ENCODE peak calls at places on chromosomes 7 and 10, in six cellular contexts. A is natural killer cell; C is GM20000; N is mucosa of descending colon; E is GM12865; Y is CD4-positive, alpha-beta T cell. B is an unnamed sample.

GRCh38 chr10:71396714-71397339 is at the start of gene CDH23:
- DNase-seq in N (peak), A (no peak), E (no peak), Y (no peak), C (peak), B (no peak)

GRCh38 chr10:26430641-26431163 is 7.4 kb upstream of the APBB1IP start:
- DNase-seq in E (peak), A (no peak), C (peak), N (no peak), Y (no peak), B (no peak)

GRCh38 chr10:62461120-62461519 is 87.0 kb downstream of the ZNF365 start:
- DNase-seq in Y (no peak), E (no peak), C (no peak), A (no peak), N (no peak), B (no peak)

GRCh38 chr10:121998462-121998861 is 9.5 kb downstream of the TACC2 start:
- DNase-seq in C (no peak), N (no peak), Y (no peak), E (no peak), A (no peak), B (no peak)

GRCh38 chr10:129933456-129934092 is 30.5 kb downstream of the EBF3 start:
- DNase-seq in E (no peak), Y (no peak), N (no peak), A (no peak), C (no peak), B (no peak)

GRCh38 chr10:21526184-21526951 is 886 bp upstream of the SKIDA1 start:
- DNase-seq in C (peak), N (peak), Y (peak), A (peak), E (peak), B (peak)

GRCh38 chr10:4693967-4694366 is 132.0 kb upstream of the AKR1E2 start:
- DNase-seq in Y (no peak), E (no peak), N (no peak), A (no peak), C (no peak), B (no peak)

GRCh38 chr10:28180654-28181053 is 122.2 kb downstream of the MPP7 start:
- DNase-seq in N (no peak), E (no peak), C (no peak), Y (no peak), A (no peak), B (no peak)

GRCh38 chr10:44333511-44333910 is 51.4 kb downstream of the CXCL12 start:
- DNase-seq in E (no peak), C (no peak), Y (no peak), A (no peak), N (no peak), B (no peak)

GRCh38 chr10:58930497-58930896 is 245.9 kb upstream of the PHYHIPL start:
- DNase-seq in N (no peak), A (no peak), E (no peak), Y (no peak), C (no peak), B (no peak)

GRCh38 chr7:73715648-73716317 is 3.7 kb downstream of the STX1A start:
- DNase-seq in C (no peak), N (no peak), E (no peak), Y (no peak), A (no peak), B (no peak)

GRCh38 chr10:31549936-31550335 is 230.9 kb downstream of the ZEB1 start:
- DNase-seq in C (no peak), Y (no peak), E (no peak), A (no peak), N (no peak), B (no peak)

GRCh38 chr7:116230191-116231005 is 20.1 kb downstream of the TES start:
- DNase-seq in Y (no peak), A (no peak), N (no peak), C (no peak), E (peak), B (no peak)

GRCh38 chr10:75202321-75203096 is 8.1 kb upstream of the VDAC2 start:
- DNase-seq in N (peak), E (no peak), C (no peak), Y (no peak), A (no peak), B (no peak)

GRCh38 chr7:66558660-66559465 is 69.8 kb upstream of the KCTD7 start:
- DNase-seq in N (no peak), E (no peak), Y (no peak), A (no peak), C (no peak), B (no peak)

GRCh38 chr10:47259521-47259920 is 40.5 kb upstream of the GDF10 start:
- DNase-seq in Y (peak), E (no peak), A (no peak), N (no peak), C (no peak), B (no peak)

GRCh38 chr7:69256634-69257081 is 341.6 kb upstream of the AUTS2 start:
- DNase-seq in A (no peak), N (peak), Y (no peak), E (no peak), C (no peak), B (no peak)

GRCh38 chr7:85162743-85163142 is 24.1 kb downstream of the SEMA3D start:
- DNase-seq in N (no peak), C (no peak), Y (no peak), E (no peak), A (no peak), B (no peak)

GRCh38 chr7:23721456-23721855 is 11.4 kb downstream of the STK31 start:
- DNase-seq in Y (no peak), N (no peak), E (no peak), A (no peak), C (no peak), B (no peak)

GRCh38 chr7:91875851-91876250 is 4.7 kb downstream of the MTERF1 start:
- DNase-seq in C (no peak), N (no peak), Y (no peak), A (no peak), E (no peak), B (no peak)

GRCh38 chr7:91880413-91881241 is at the start of gene MTERF1:
- DNase-seq in Y (peak), C (peak), N (peak), E (peak), A (peak), B (peak)

GRCh38 chr7:91872928-91873327 is 7.6 kb downstream of the MTERF1 start:
- DNase-seq in E (no peak), C (no peak), N (no peak), A (no peak), Y (no peak), B (no peak)

GRCh38 chr7:91880016-91880412 is 488 bp downstream of the MTERF1 start:
- DNase-seq in Y (no peak), A (no peak), N (no peak), E (no peak), C (no peak), B (no peak)

GRCh38 chr7:91876391-91877133 is 3.9 kb downstream of the MTERF1 start:
- DNase-seq in A (no peak), E (no peak), C (no peak), N (no peak), Y (no peak), B (no peak)
- TF ChIP-seq CTCF in A (no peak), E (no peak), C (no peak), N (no peak), Y (no peak), B (peak)

GRCh38 chr10:125820705-125821104 is 2.4 kb downstream of the UROS start:
- DNase-seq in C (peak), N (no peak), E (peak), Y (no peak), A (no peak), B (no peak)

GRCh38 chr10:125823663-125824251 is 411 bp downstream of the BCCIP start:
- DNase-seq in A (no peak), C (no peak), E (peak), Y (no peak), N (peak), B (no peak)

GRCh38 chr10:125824736-125825135 is 1.4 kb downstream of the BCCIP start:
- DNase-seq in Y (no peak), A (no peak), E (no peak), N (no peak), C (no peak), B (no peak)

GRCh38 chr10:125827133-125827532 is 3.8 kb downstream of the BCCIP start:
- DNase-seq in C (no peak), E (no peak), N (no peak), A (no peak), Y (no peak), B (no peak)

GRCh38 chr10:125822878-125823662 is at the start of the genes BCCIP and UROS:
- DNase-seq in A (peak), E (peak), N (peak), C (peak), Y (peak), B (peak)
- TF ChIP-seq CTCF in A (no peak), E (no peak), N (no peak), C (no peak), Y (no peak), B (no peak)

GRCh38 chr10:92119340-92119739 is 171.5 kb downstream of the CPEB3 start:
- DNase-seq in E (no peak), Y (no peak), C (no peak), A (no peak), N (no peak), B (no peak)
- TF ChIP-seq CTCF in E (no peak), Y (no peak), C (no peak), A (no peak), N (no peak), B (no peak)

GRCh38 chr7:125059861-125060456 is 130.3 kb upstream of the POT1 start:
- DNase-seq in N (no peak), C (no peak), E (no peak), Y (no peak), A (no peak), B (no peak)
- TF ChIP-seq CTCF in N (no peak), C (no peak), E (peak), Y (no peak), A (peak), B (peak)

DNA sequence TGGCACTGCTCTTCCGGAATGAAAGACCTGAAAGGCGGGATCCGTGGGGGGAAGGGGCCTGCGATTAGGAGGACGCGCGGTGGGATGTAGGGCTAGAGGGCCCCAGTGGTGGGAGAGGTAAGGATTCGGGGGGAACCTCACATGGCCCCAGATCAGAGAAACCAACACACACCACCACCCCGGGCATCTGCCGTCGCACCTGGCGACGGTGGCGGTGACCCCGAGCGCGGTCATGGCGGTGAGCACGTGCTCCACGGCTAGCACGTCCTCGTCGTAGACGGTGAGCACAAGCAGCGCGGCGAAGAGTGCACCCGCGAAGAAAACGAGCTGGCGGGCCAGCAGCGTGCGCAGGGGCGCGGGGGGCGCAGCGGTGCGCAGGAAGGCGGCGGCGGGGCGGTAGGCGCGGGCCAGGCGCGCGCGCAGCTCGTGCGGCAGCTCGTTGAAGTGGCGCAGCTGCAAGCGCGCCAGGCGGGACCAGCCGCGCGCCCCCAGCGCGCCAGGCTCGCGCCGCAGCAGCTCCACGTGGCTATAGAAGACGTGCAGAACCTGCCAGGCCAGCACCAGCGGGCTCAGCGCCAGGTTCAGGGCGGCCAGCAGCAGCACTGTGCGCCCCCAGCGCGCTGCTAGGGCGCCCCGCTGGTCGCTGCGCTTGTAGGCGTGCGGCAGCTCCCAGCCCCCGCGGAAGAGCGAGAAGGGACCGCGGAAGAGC is 5.7 kb downstream of the ATG9B start:
- DNase-seq in N (no peak), C (no peak), Y (peak), E (no peak), A (no peak), B (no peak)
- TF ChIP-seq CTCF in N (no peak), C (no peak), Y (peak), E (no peak), A (peak), B (no peak)